ENCODE peak calls at places on chromosomes 3 and 15, in ten cellular contexts. A is glutamatergic neuron, K is naive B cell, Y is GM12865, J is midbrain, P is EL, M is D341Med, B is A172, N is neural progenitor cell, U is SJSA1. L is an unnamed sample.

GRCh38 chr15:90686435-90687218 is 30.5 kb upstream of the BLM start:
- DNase-seq in A (no peak), K (peak; percentile 14), Y (peak; percentile 95), J (no peak), P (no peak), M (no peak), B (no peak), N (no peak), U (peak; percentile 23), L (no peak)

GRCh38 chr15:91275844-91276243 is 175.8 kb downstream of the SV2B start:
- DNase-seq in A (no peak), K (no peak), Y (no peak), J (no peak), P (no peak), M (no peak), B (no peak), N (no peak), U (no peak), L (no peak)

GRCh38 chr3:48599509-48600285 is 4.6 kb upstream of the COL7A1 start:
- DNase-seq in A (no peak), K (no peak), Y (no peak), J (no peak), P (no peak), M (no peak), B (no peak), N (no peak), U (no peak), L (no peak)

GRCh38 chr3:188752850-188753249 is 418.9 kb upstream of the TPRG1 start:
- DNase-seq in A (no peak), K (peak; percentile 11), Y (peak; percentile 17), J (no peak), P (no peak), M (no peak), B (no peak), N (no peak), U (no peak), L (no peak)

GRCh38 chr3:169283902-169284451 is 379.5 kb downstream of the MECOM start:
- DNase-seq in A (no peak), K (no peak), Y (no peak), J (no peak), P (no peak), M (no peak), B (no peak), N (no peak), U (no peak), L (peak; percentile 9)

GRCh38 chr3:197363553-197364409 is 65.4 kb upstream of the DLG1 start:
- DNase-seq in A (no peak), K (no peak), Y (no peak), J (no peak), P (no peak), M (peak; percentile 5), B (no peak), N (peak; percentile 72), U (no peak), L (no peak)

GRCh38 chr3:189833996-189834395 is 202.8 kb downstream of the TP63 start:
- DNase-seq in A (no peak), K (no peak), Y (no peak), J (no peak), P (no peak), M (no peak), B (no peak), N (no peak), U (no peak), L (no peak)

GRCh38 chr3:24502690-24503089 is 8.0 kb upstream of the THRB start:
- DNase-seq in A (no peak), K (no peak), Y (no peak), J (no peak), P (no peak), M (no peak), B (no peak), N (no peak), U (no peak), L (no peak)